ENCODE peak calls at places on chromosomes 16 and 17, in ten cellular contexts. V is upper lobe of right lung, R is HL-60, O is neural progenitor cell, W is AG04450, M is tibial artery, Z is adrenal gland, U is PC-9, D is heart right ventricle, P is fibroblast of lung. Q is an unnamed sample.

GRCh38 chr17:77036841-77037381 is 103.9 kb upstream of the SEC14L1 start:
- DNase-seq in V (no peak), R (peak), O (no peak), W (no peak), M (no peak), Z (no peak), U (peak), D (no peak), P (no peak), Q (no peak)

GRCh38 chr16:51180719-51181494 is 29.8 kb upstream of the SALL1 start:
- DNase-seq in V (no peak), R (no peak), O (no peak), W (no peak), M (no peak), Z (no peak), U (no peak), D (no peak), P (no peak), Q (no peak)

GRCh38 chr16:72952404-72953301 is 95.3 kb downstream of the ZFHX3 start:
- DNase-seq in V (no peak), R (no peak), O (no peak), W (peak), M (no peak), Z (no peak), U (peak), D (no peak), P (peak), Q (no peak)

GRCh38 chr17:63701477-63702222 is 1.7 kb upstream of the LIMD2 start:
- DNase-seq in V (peak), R (peak), O (no peak), W (no peak), M (no peak), Z (no peak), U (no peak), D (peak), P (no peak), Q (no peak)

GRCh38 chr17:44518032-44518431 is 14.8 kb upstream of the GPATCH8 start:
- DNase-seq in V (no peak), R (no peak), O (no peak), W (no peak), M (no peak), Z (no peak), U (no peak), D (no peak), P (peak), Q (no peak)

GRCh38 chr17:1111599-1112443 is 68.0 kb downstream of the ABR start:
- DNase-seq in V (peak), R (peak), O (no peak), W (peak), M (no peak), Z (no peak), U (peak), D (peak), P (no peak), Q (peak)

GRCh38 chr17:65362826-65363225 is 198.6 kb downstream of the AXIN2 start:
- DNase-seq in V (no peak), R (no peak), O (no peak), W (no peak), M (no peak), Z (no peak), U (peak), D (no peak), P (no peak), Q (no peak)

GRCh38 chr16:75529959-75530358 is 5.9 kb downstream of the CHST5 start:
- DNase-seq in V (peak), R (no peak), O (no peak), W (no peak), M (no peak), Z (no peak), U (no peak), D (no peak), P (no peak), Q (no peak)

GRCh38 chr17:19738073-19738449 is 10.0 kb downstream of the ALDH3A1 start:
- DNase-seq in V (no peak), R (no peak), O (no peak), W (no peak), M (no peak), Z (no peak), U (no peak), D (no peak), P (no peak), Q (no peak)

GRCh38 chr17:67294451-67295199 is 49.6 kb upstream of the HELZ start:
- DNase-seq in V (no peak), R (no peak), O (no peak), W (no peak), M (no peak), Z (no peak), U (no peak), D (no peak), P (no peak), Q (no peak)

GRCh38 chr17:82709024-82709675 is 7.4 kb upstream of the FN3KRP start:
- DNase-seq in V (no peak), R (no peak), O (no peak), W (no peak), M (no peak), Z (peak), U (no peak), D (no peak), P (no peak), Q (no peak)

GRCh38 chr17:4152471-4152870 is 9.5 kb downstream of the CYB5D2 start:
- DNase-seq in V (no peak), R (no peak), O (no peak), W (no peak), M (no peak), Z (no peak), U (no peak), D (no peak), P (no peak), Q (no peak)

GRCh38 chr17:65559802-65560627 is 1.4 kb downstream of the AXIN2 start:
- DNase-seq in V (peak), R (no peak), O (peak), W (no peak), M (peak), Z (peak), U (no peak), D (peak), P (no peak), Q (no peak)

GRCh38 chr17:52823155-52823554 is 664.6 kb upstream of the CA10 start:
- DNase-seq in V (no peak), R (no peak), O (no peak), W (no peak), M (no peak), Z (no peak), U (no peak), D (no peak), P (no peak), Q (no peak)

GRCh38 chr16:69567031-69567680 is 1.4 kb downstream of the NFAT5 start:
- DNase-seq in V (no peak), R (peak), O (no peak), W (no peak), M (peak), Z (peak), U (peak), D (no peak), P (no peak), Q (no peak)

GRCh38 chr16:2250652-2251280 is 621 bp downstream of the ECI1 start:
- DNase-seq in V (no peak), R (peak), O (no peak), W (no peak), M (no peak), Z (no peak), U (peak), D (no peak), P (no peak), Q (no peak)

GRCh38 chr17:74233937-74234336 is 20.6 kb downstream of the TTYH2 start:
- DNase-seq in V (no peak), R (no peak), O (no peak), W (no peak), M (no peak), Z (no peak), U (no peak), D (no peak), P (no peak), Q (no peak)

GRCh38 chr17:8726951-8727555 is 17.6 kb downstream of the CCDC42 start:
- DNase-seq in V (no peak), R (peak), O (no peak), W (no peak), M (peak), Z (no peak), U (no peak), D (no peak), P (peak), Q (peak)

GRCh38 chr16:4260360-4260759 is 12.5 kb downstream of the TFAP4 start:
- DNase-seq in V (peak), R (no peak), O (no peak), W (no peak), M (no peak), Z (no peak), U (peak), D (no peak), P (no peak), Q (no peak)

DNA sequence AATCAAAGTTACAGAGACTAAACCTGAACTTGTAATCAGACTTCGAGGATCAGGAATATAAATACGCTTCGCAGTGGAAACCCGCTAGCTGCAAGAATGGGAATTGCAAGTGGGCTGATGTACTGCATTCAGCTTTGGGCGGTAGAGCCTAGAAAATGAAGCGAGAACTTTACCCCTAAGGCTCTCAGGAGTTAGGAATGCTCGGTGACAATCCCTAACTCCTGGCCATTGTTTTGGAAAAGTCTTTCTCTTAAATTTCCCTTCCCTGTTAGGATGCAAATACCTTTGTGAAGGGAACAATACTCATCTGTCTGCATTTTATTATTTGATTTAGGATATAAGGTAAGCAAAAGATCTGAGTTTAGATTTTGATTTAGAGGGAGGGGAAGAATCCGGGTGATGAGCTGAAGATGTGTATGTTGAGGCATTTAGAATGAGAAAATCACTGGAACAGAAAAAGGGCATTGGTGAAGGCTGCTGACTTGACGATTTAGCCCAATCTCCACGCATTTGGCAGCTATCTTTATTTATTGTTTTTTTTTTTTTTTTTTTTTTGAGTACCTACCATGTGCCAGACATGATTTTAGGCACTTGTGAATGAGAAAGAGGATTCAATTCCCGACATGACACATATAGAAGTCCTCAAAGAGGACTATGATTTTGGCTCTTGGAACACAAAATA is 2.2 kb upstream of the TOX3 start:
- DNase-seq in V (no peak), R (no peak), O (peak), W (no peak), M (no peak), Z (no peak), U (no peak), D (no peak), P (peak), Q (no peak)
- TF ChIP-seq CTCF in V (peak), R (no peak), O (peak), W (peak), M (no peak), Z (no peak), U (no peak), D (no peak), P (no peak), Q (no peak)

DNA sequence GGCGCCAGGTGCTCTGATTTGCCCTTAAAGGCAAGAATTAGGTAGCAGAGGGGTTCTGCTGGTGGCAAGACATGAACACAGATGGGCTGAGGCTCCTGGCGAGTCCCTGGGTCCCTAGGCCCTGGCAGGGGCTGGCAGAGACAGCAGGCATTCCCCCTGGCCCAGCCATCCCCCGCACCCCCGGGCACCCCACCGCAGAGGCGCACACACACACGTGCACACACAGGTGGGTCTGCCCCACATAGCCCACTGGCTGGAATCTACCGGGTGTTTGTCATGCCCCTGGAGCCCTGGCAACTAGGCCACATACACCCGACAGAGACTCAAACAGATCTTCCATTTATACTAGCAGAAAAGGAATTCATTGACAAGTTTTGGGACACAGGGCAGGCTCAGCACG is 153.4 kb downstream of the C16orf78 start:
- DNase-seq in V (no peak), R (no peak), O (no peak), W (no peak), M (no peak), Z (no peak), U (no peak), D (no peak), P (no peak), Q (no peak)
- H3K27ac ChIP-seq in V (no peak), R (no peak), O (no peak), W (no peak), M (no peak), Z (no peak), U (no peak), D (no peak), P (no peak), Q (no peak)

GRCh38 chr16:27195068-27195741 is 8.1 kb upstream of the KDM8 start:
- DNase-seq in V (no peak), R (no peak), O (no peak), W (no peak), M (no peak), Z (no peak), U (no peak), D (no peak), P (no peak), Q (no peak)
- TF ChIP-seq CTCF in V (no peak), R (no peak), O (no peak), W (no peak), M (no peak), Z (no peak), U (no peak), D (no peak), P (no peak), Q (no peak)

DNA sequence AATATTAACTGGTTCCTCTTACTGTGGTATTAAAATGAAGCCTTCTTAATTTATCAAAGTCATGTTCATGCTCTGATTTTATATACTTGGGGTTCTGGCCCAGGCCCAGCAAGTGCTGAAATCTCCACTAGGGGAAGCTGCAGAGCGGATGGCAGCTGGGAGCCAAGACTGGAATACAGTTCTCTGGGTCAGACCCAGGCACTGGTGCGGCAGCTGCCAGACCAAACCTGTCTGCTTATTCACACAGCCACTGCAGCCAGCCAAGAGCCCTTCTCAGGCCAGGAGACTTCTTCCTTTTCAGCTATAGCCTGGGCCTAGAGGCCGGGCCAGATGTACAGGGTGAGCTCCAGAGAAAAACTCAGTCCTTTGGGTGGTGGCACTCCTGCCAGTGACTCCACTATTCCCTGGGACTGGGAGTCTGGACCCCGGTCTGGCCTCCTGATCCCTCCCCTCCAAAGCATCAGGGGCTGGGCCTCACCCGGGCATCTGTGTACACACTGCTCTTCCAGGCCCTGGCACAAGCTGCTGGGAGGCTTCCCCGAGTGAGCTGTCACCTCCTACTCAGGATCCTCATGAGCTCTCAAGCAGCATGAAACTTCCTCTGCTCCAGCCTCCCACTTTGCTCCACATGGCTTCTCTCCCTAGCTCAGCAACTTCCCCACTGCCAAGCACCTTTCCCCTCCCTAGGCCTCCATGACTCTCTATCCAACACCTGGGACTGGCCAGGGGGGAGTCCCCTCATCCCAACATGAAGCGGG is 24.4 kb downstream of the ATP6V0D1 start:
- DNase-seq in V (no peak), R (no peak), O (no peak), W (no peak), M (peak), Z (no peak), U (no peak), D (peak), P (peak), Q (no peak)
- H3K27ac ChIP-seq in V (no peak), R (no peak), O (no peak), W (peak), M (no peak), Z (no peak), U (no peak), D (peak), P (no peak), Q (peak)

GRCh38 chr17:61179316-61179715 is 220.3 kb upstream of the TBX2 start:
- DNase-seq in V (no peak), R (no peak), O (peak), W (no peak), M (no peak), Z (no peak), U (no peak), D (no peak), P (no peak), Q (no peak)
- TF ChIP-seq CTCF in V (no peak), R (no peak), O (no peak), W (no peak), M (no peak), Z (no peak), U (no peak), D (no peak), P (no peak), Q (no peak)

DNA sequence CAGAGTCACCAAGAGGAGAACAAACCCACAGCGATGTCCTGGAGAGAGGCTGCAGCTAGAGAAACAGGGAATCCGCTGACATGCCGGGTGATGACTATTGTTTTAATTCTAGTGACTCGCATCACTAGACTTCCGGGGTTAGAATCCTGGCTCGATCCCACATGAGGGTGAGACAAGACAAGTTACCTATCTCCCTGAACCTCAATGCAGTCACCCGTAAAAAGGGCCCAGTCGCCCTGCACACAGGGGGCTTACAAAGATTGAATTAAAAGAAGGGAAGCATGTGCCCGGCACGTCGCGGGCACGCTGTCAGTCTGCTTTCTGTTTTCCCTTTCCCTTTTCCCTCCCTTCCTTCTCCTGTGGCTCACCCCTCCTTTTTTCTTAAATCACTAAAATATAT is 212.9 kb upstream of the FOXF1 start:
- DNase-seq in V (no peak), R (no peak), O (no peak), W (no peak), M (no peak), Z (no peak), U (no peak), D (no peak), P (no peak), Q (no peak)
- H3K27ac ChIP-seq in V (no peak), R (no peak), O (no peak), W (peak), M (no peak), Z (no peak), U (no peak), D (no peak), P (peak), Q (no peak)

GRCh38 chr16:8905168-8905762 is 23.1 kb downstream of the LITAFD start:
- DNase-seq in V (no peak), R (peak), O (peak), W (no peak), M (no peak), Z (no peak), U (peak), D (no peak), P (peak), Q (no peak)
- TF ChIP-seq CTCF in V (peak), R (peak), O (peak), W (peak), M (no peak), Z (peak), U (peak), D (peak), P (peak), Q (no peak)

Q was measured in coronary artery.